ENCODE peak calls at places on chromosome X, in six cellular contexts. V is GM03348, T is GM12865, N is anterior cingulate cortex, I is thoracic aorta, B is adrenal gland. U is an unnamed sample.

GRCh38 chrX:150692837-150693781 is at the start of gene MTMR1:
- DNase-seq in V (peak), T (peak), N (no peak), I (no peak), B (peak), U (peak)

GRCh38 chrX:13716905-13717304 is 17.5 kb downstream of the TRAPPC2 start:
- DNase-seq in V (no peak), T (no peak), N (no peak), I (no peak), B (no peak), U (no peak)

GRCh38 chrX:132676561-132677186 is 187.8 kb upstream of the MBNL3 start:
- DNase-seq in V (no peak), T (no peak), N (no peak), I (no peak), B (no peak), U (no peak)

GRCh38 chrX:21666679-21667078 is 8.5 kb upstream of the KLHL34 start:
- DNase-seq in V (peak), T (no peak), N (no peak), I (no peak), B (no peak), U (no peak)

GRCh38 chrX:11758400-11759171 is 549 bp downstream of the MSL3 start:
- DNase-seq in V (peak), T (peak), N (peak), I (peak), B (peak), U (peak)

GRCh38 chrX:22338740-22339139 is 66.0 kb downstream of the CBLL2 start:
- DNase-seq in V (peak), T (no peak), N (no peak), I (no peak), B (no peak), U (no peak)

GRCh38 chrX:101595739-101596419 is 21.9 kb downstream of the ARMCX6 start:
- DNase-seq in V (peak), T (peak), N (no peak), I (no peak), B (peak), U (peak)

GRCh38 chrX:47178337-47178736 is 15.3 kb upstream of the UBA1 start:
- DNase-seq in V (no peak), T (no peak), N (no peak), I (no peak), B (peak), U (no peak)

GRCh38 chrX:83759872-83760271 is 101.1 kb upstream of the CYLC1 start:
- DNase-seq in V (peak), T (peak), N (no peak), I (no peak), B (no peak), U (peak)

GRCh38 chrX:7083468-7084396 is 63.8 kb upstream of the STS start:
- DNase-seq in V (peak), T (peak), N (no peak), I (no peak), B (no peak), U (no peak)

GRCh38 chrX:134603806-134604700 is 54.2 kb downstream of the PLAC1 start:
- DNase-seq in V (peak), T (no peak), N (no peak), I (no peak), B (peak), U (no peak)

GRCh38 chrX:40871385-40872082 is 136.2 kb upstream of the MED14 start:
- DNase-seq in V (peak), T (peak), N (no peak), I (no peak), B (no peak), U (no peak)

GRCh38 chrX:22135994-22136684 is 104.0 kb downstream of the PHEX start:
- DNase-seq in V (peak), T (peak), N (no peak), I (no peak), B (peak), U (peak)

GRCh38 chrX:24147165-24147564 is 2.4 kb upstream of the ZFX start:
- DNase-seq in V (no peak), T (no peak), N (no peak), I (no peak), B (no peak), U (no peak)